ENCODE peak calls at places on chromosomes 2 and 18, in six cellular contexts. R is keratinocyte; Z is NCI-H226; C is A172; I is CD8-positive, alpha-beta memory T cell; W is fibroblast of mammary gland. P is an unnamed sample.

GRCh38 chr18:1294229-1294628 is 389.6 kb downstream of the ADCYAP1 start:
- DNase-seq in W (no peak), I (no peak), Z (no peak), R (no peak), C (no peak), P (no peak)

GRCh38 chr2:208320686-208321085 is 54.6 kb downstream of the PIKFYVE start:
- DNase-seq in Z (no peak), W (peak; percentile 34), I (no peak), C (no peak), R (no peak), P (no peak)

GRCh38 chr18:3184275-3184963 is 35.3 kb downstream of the MYOM1 start:
- DNase-seq in Z (no peak), R (no peak), C (no peak), W (no peak), I (no peak), P (no peak)

GRCh38 chr2:211449819-211450218 is 893.4 kb downstream of the CPS1 start:
- DNase-seq in R (no peak), C (no peak), I (no peak), Z (no peak), W (no peak), P (no peak)

GRCh38 chr2:43100883-43101662 is 125.3 kb downstream of the ZFP36L2 start:
- DNase-seq in R (no peak), Z (no peak), W (no peak), C (no peak), I (no peak), P (peak; percentile 41)

GRCh38 chr2:154507186-154507585 is 191.3 kb upstream of the KCNJ3 start:
- DNase-seq in Z (no peak), I (no peak), W (no peak), C (no peak), R (no peak), P (no peak)

GRCh38 chr2:218146056-218146455 is 20.2 kb downstream of the CXCR2 start:
- DNase-seq in R (no peak), W (peak; percentile 15), Z (no peak), C (no peak), I (no peak), P (no peak)

GRCh38 chr18:62914868-62915267 is 199.5 kb downstream of the PHLPP1 start:
- DNase-seq in W (no peak), R (no peak), Z (no peak), I (no peak), C (no peak), P (no peak)

GRCh38 chr2:151523825-151524224 is 114.1 kb downstream of the RIF1 start:
- DNase-seq in C (peak; percentile 8), R (no peak), W (peak; percentile 33), Z (no peak), I (no peak), P (no peak)

GRCh38 chr2:18404708-18405107 is 155.7 kb downstream of the RDH14 start:
- DNase-seq in I (no peak), W (no peak), Z (no peak), C (peak; percentile 20), R (no peak), P (peak; percentile 63)

GRCh38 chr2:236164201-236164982 is 3.8 kb downstream of the GBX2 start:
- DNase-seq in C (no peak), Z (no peak), R (no peak), I (no peak), W (no peak), P (peak; percentile 59)

P was measured in A673.